ENCODE peak calls at places on chromosomes 13 and 19, in four cellular contexts. K, I, Q and A are unnamed samples.

GRCh38 chr13:36666482-36667264 is 7.1 kb upstream of the SERTM1 start:
- DNase-seq in Q (no peak), I (no peak), K (no peak), A (no peak)

GRCh38 chr13:91491980-91492379 is 93.6 kb downstream of the GPC5 start:
- DNase-seq in K (no peak), I (no peak), Q (no peak), A (no peak)

GRCh38 chr19:5676711-5677110 is 3.6 kb downstream of the MICOS13 start:
- DNase-seq in Q (no peak), I (no peak), K (no peak), A (no peak)

GRCh38 chr13:33649212-33649917 is 168.6 kb upstream of the RFC3 start:
- DNase-seq in Q (no peak), I (no peak), K (no peak), A (no peak)

GRCh38 chr13:30752201-30752797 is 17.0 kb downstream of the ALOX5AP start:
- DNase-seq in K (no peak), Q (no peak), I (peak; percentile 62), A (no peak)

GRCh38 chr13:111852701-111853100 is 214.2 kb upstream of the SOX1 start:
- DNase-seq in K (no peak), Q (no peak), I (no peak), A (no peak)

GRCh38 chr19:13037161-13037560 is 41.9 kb downstream of the NFIX start:
- DNase-seq in Q (no peak), I (peak; percentile 85), K (no peak), A (no peak)

GRCh38 chr13:36920612-36921185 is 661 bp upstream of the SMAD9 start:
- DNase-seq in I (no peak), Q (no peak), K (no peak), A (no peak)

GRCh38 chr13:43128504-43128929 is 105.1 kb downstream of the DNAJC15 start:
- DNase-seq in Q (no peak), K (no peak), I (peak; percentile 30), A (no peak)

GRCh38 chr19:29878973-29879654 is 62.9 kb upstream of the URI1 start:
- DNase-seq in K (no peak), Q (no peak), I (peak; percentile 52), A (no peak)

GRCh38 chr19:57803594-57804325 is 11.0 kb downstream of the ZNF552 start:
- DNase-seq in Q (no peak), I (peak; percentile 66), K (no peak), A (no peak)

GRCh38 chr13:29847501-29847983 is 2.9 kb downstream of the UBL3 start:
- DNase-seq in Q (no peak), I (peak; percentile 69), K (peak; percentile 32), A (peak; percentile 71)

GRCh38 chr13:53141336-53141735 is 112.7 kb downstream of the OLFM4 start:
- DNase-seq in Q (no peak), K (no peak), I (no peak), A (no peak)

GRCh38 chr19:19239675-19240074 is 27.9 kb downstream of the NCAN start:
- DNase-seq in Q (no peak), I (no peak), K (no peak), A (no peak)

GRCh38 chr19:4908781-4909171 is 525 bp upstream of the UHRF1 start:
- DNase-seq in K (no peak), I (no peak), Q (no peak), A (no peak)

GRCh38 chr19:44050740-44051653 is 839 bp upstream of the ZNF223 start:
- DNase-seq in Q (peak; percentile 51), K (no peak), I (no peak), A (peak; percentile 59)

GRCh38 chr13:113585828-113586355 is 1.3 kb downstream of the TFDP1 start:
- DNase-seq in Q (no peak), K (no peak), I (peak; percentile 10), A (no peak)

GRCh38 chr13:30124131-30124768 is 183.1 kb downstream of the KATNAL1 start:
- DNase-seq in I (no peak), Q (no peak), K (no peak), A (no peak)

GRCh38 chr13:112702983-112703379 is 13.1 kb downstream of the ATP11A start:
- DNase-seq in K (no peak), I (no peak), Q (no peak), A (no peak)

GRCh38 chr13:49110122-49110831 is 109.9 kb upstream of the MLNR start:
- DNase-seq in Q (peak; percentile 72), I (peak; percentile 93), K (peak; percentile 59), A (peak; percentile 93)